ENCODE peak calls at places on chromosomes 7 and 10, in eight cellular contexts. D is AG04450, N is PC-9, J is right atrium auricular region, I is fibroblast of pulmonary artery, E is lower leg skin, X is mucosa of descending colon, S is heart left ventricle. W is an unnamed sample.

GRCh38 chr7:134602921-134603394 is 43.7 kb upstream of the BPGM start:
- DNase-seq in N (no peak), S (no peak), X (peak), D (no peak), I (peak), J (no peak), E (no peak), W (no peak)

GRCh38 chr10:55630491-55631056 is 730.5 kb downstream of the ZWINT start:
- DNase-seq in N (no peak), X (no peak), I (peak), E (no peak), D (no peak), S (no peak), J (no peak), W (no peak)

GRCh38 chr10:69636626-69637550 is 6.8 kb downstream of the FAM241B start:
- DNase-seq in J (no peak), N (no peak), X (peak), E (peak), D (no peak), I (peak), S (no peak), W (no peak)

GRCh38 chr10:95217476-95217875 is 23.4 kb downstream of the ACSM6 start:
- DNase-seq in I (no peak), X (no peak), D (no peak), E (no peak), S (no peak), N (no peak), J (no peak), W (no peak)

GRCh38 chr10:48491422-48492139 is 113.3 kb downstream of the ARHGAP22 start:
- DNase-seq in S (no peak), E (peak), X (no peak), I (no peak), N (no peak), J (peak), D (no peak), W (no peak)

GRCh38 chr7:45919231-45919825 is 1.7 kb downstream of the IGFBP3 start:
- DNase-seq in J (peak), E (no peak), I (no peak), S (no peak), D (no peak), N (no peak), X (no peak), W (no peak)

GRCh38 chr10:59906417-59907202 is at the start of gene CCDC6:
- DNase-seq in N (peak), S (peak), J (peak), E (peak), D (peak), I (peak), X (peak), W (peak)

GRCh38 chr10:22724773-22725172 is 10.4 kb upstream of the PIP4K2A start:
- DNase-seq in J (no peak), N (no peak), E (no peak), D (no peak), X (no peak), I (no peak), S (no peak), W (no peak)

GRCh38 chr7:101733713-101734475 is 83.5 kb upstream of the CUX1 start:
- DNase-seq in J (no peak), D (no peak), E (no peak), I (peak), S (no peak), X (peak), N (no peak), W (peak)

GRCh38 chr10:119119400-119119799 is 15.5 kb downstream of the DENND10 start:
- DNase-seq in X (no peak), D (no peak), J (no peak), N (no peak), E (no peak), S (no peak), I (no peak), W (no peak)

GRCh38 chr10:97944772-97945171 is 85.6 kb downstream of the CRTAC1 start:
- DNase-seq in J (no peak), I (no peak), X (no peak), D (no peak), S (no peak), E (no peak), N (no peak), W (no peak)

GRCh38 chr7:41252551-41252950 is 450.3 kb downstream of the INHBA start:
- DNase-seq in J (no peak), E (no peak), N (no peak), X (no peak), S (no peak), I (no peak), D (no peak), W (no peak)
- H3K4me3 ChIP-seq in J (no peak), E (no peak), N (no peak), X (no peak), S (no peak), I (no peak), D (no peak), W (no peak)

DNA sequence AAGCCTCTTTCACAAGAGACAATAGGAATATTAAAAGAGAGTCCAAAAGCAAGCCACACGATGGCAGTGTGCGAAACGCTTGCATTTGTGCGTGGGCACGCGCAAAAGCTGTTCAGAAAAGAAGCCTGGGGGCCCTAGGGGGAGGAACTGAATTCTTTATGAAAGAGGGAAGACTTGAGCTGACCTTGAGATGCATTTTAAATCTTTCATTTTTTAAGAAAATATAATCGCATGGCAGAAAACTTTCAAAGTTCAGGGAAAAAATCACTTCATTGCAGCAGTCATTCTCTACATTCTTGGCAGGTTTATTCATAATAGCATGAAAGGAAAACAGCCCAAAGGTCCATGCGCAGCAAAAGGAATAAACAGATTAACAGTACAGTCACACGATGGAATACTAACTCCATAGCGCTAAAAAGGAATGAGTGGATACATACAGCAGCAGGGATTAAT is 206.5 kb upstream of the PRKCQ start:
- DNase-seq in J (no peak), S (no peak), D (peak), X (no peak), I (peak), E (no peak), N (no peak), W (peak)
- TF ChIP-seq CTCF in J (peak), S (no peak), D (peak), X (no peak), I (peak), E (no peak), N (no peak), W (peak)

DNA sequence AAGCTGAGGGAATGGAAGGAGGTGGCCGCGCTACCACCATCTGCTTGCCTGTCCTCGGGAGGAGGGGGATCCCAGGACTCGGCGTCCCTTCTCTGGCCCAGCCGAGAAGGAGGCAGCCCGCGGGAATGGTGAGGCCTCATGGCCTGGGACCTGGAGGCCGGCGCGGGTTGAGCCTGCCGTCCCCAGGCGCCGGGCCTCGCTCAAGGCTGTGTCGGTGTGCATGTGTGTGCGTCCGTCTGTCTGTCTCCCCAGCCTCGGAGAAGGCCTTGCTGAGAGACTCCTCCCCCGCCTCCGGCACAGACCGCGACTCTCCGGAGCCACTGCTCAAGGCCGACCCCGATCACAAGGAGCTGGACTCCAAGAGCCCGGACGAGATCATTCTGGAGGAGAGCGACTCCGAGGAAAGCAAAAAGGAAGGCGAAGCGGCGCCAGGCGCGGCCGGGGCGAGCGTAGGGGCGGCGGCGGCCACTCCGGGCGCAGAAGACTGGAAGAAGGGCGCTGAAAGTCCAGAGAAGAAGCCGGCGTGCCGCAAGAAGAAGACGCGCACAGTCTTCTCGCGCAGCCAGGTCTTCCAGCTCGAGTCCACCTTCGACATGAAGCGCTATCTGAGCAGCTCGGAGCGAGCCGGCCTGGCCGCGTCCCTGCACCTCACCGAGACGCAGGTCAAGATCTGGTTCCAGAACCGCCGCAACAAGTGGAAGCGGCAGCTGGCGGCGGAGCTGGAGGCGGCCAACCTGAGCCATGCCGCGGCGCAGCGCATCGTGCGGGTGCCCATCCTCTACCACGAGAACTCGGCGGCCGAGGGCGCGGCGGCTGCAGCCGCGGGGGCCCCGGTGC is 1.3 kb downstream of the HMX3 start:
- DNase-seq in N (no peak), E (no peak), J (peak), S (no peak), X (no peak), I (peak), D (no peak), W (no peak)
- H3K4me3 ChIP-seq in N (no peak), E (no peak), J (peak), S (peak), X (no peak), I (no peak), D (no peak), W (no peak)

GRCh38 chr10:124917939-124918830 is 23.7 kb upstream of the ZRANB1 start:
- DNase-seq in E (no peak), I (peak), S (no peak), J (no peak), N (peak), D (no peak), X (peak), W (no peak)

GRCh38 chr10:124917168-124917938 is 24.6 kb upstream of the ZRANB1 start:
- DNase-seq in D (no peak), J (no peak), N (no peak), I (peak), S (peak), X (peak), E (peak), W (no peak)

GRCh38 chr10:124916098-124916584 is 25.8 kb upstream of the ZRANB1 start:
- DNase-seq in N (no peak), X (no peak), D (no peak), I (peak), E (peak), S (no peak), J (no peak), W (no peak)

GRCh38 chr10:124918906-124919305 is 23.0 kb upstream of the ZRANB1 start:
- DNase-seq in I (no peak), N (no peak), X (no peak), S (no peak), D (no peak), J (no peak), E (no peak), W (no peak)

GRCh38 chr10:124916585-124917167 is 25.2 kb upstream of the ZRANB1 start:
- DNase-seq in X (peak), E (peak), N (peak), I (peak), S (peak), J (peak), D (peak), W (peak)
- TF ChIP-seq CTCF in X (no peak), E (no peak), N (no peak), I (no peak), S (no peak), J (peak), D (no peak), W (no peak)

W was measured in retinal pigment epithelial cell.